ENCODE peak calls at places on chromosome 2, in four cellular contexts. F is SK-N-SH, K is HepG2, U is GM12878. P is an unnamed sample.

GRCh38 chr2:213216461-213216860 is 65.0 kb upstream of the IKZF2 start:
- DNase-seq in F (no peak), K (no peak), U (no peak), P (no peak)

GRCh38 chr2:36729067-36729466 is 32.6 kb downstream of the VIT start:
- DNase-seq in F (no peak), K (no peak), U (no peak), P (no peak)

GRCh38 chr2:199457147-199458016 is at the start of gene SATB2:
- DNase-seq in F (peak; percentile 47), K (no peak), U (no peak), P (peak; percentile 51)

GRCh38 chr2:190837417-190837816 is 43.2 kb upstream of the GLS start:
- DNase-seq in F (no peak), K (no peak), U (no peak), P (no peak)

GRCh38 chr2:240988146-240988545 is 10.3 kb upstream of the SNED1 start:
- DNase-seq in F (no peak), K (no peak), U (no peak), P (no peak)

GRCh38 chr2:159617651-159618050 is 1.3 kb upstream of the BAZ2B start:
- DNase-seq in F (peak; percentile 50), K (no peak), U (no peak), P (peak; percentile 21)

GRCh38 chr2:17935242-17935885 is 56.9 kb downstream of the KCNS3 start:
- DNase-seq in F (no peak), K (no peak), U (no peak), P (no peak)

GRCh38 chr2:127411609-127412370 is 6.4 kb upstream of the PROC start:
- DNase-seq in F (no peak), K (no peak), U (no peak), P (peak; percentile 57)

GRCh38 chr2:25043241-25043867 is 1.5 kb downstream of the EFR3B start:
- DNase-seq in F (peak; percentile 48), K (no peak), U (no peak), P (peak; percentile 62)

GRCh38 chr2:233816771-233817170 is 37.6 kb downstream of the HJURP start:
- DNase-seq in F (peak; percentile 49), K (no peak), U (no peak), P (no peak)

DNA sequence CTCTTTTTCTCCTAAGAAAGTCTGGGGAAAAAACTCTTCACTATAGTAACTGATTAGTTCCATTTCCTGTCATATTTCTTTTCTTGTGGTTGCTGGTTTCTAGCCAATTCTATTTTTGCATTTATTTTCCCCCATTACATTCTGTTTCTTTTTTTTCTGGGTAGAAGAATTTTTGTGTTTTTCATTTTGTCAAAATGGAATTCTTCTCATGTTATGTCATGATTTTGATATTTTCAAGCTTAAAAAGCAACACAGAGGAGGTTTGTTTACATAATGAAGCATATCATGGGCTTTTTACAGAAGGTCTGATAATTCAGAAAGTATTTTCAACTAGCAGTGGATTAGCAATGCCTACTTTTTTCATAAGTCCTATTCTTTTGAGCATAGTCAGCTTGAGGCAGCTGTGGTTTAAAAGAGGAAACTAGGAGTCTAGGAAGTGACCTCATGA is 102.0 kb downstream of the MAP2 start:
- DNase-seq in F (no peak), K (no peak), U (no peak), P (no peak)
- H3K4me3 ChIP-seq in F (no peak overlapping the region), K (no peak overlapping the region), U (no peak overlapping the region), P (no peak overlapping the region)

GRCh38 chr2:48018480-48018879 is 112.2 kb upstream of the FBXO11 start:
- DNase-seq in F (no peak), K (no peak), U (no peak), P (no peak)

GRCh38 chr2:48017136-48017535 is 110.8 kb upstream of the FBXO11 start:
- DNase-seq in F (no peak), K (no peak), U (no peak), P (no peak)

DNA sequence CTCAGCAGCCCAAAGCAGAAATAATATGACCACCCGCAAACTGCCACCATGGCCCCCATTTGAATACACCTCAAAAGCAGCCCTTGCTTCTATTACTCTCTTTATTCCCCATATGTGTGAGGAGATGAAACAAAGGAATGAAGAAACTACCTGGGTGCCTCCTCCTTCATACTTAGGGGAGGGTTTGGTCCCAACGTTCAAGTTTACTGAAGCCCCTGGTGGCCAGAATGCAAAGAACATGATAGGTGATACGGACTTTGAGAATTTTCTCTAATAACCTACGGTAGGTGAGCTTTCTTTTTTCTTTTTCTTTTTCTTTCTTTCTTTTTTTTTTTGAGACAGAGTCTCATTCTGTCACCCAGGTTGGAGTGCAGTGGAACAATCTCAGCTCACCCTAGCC is 110.3 kb upstream of the FBXO11 start:
- DNase-seq in F (peak; percentile 3), K (peak; percentile 43), U (no peak), P (peak; percentile 21)
- TF ChIP-seq RAD21 in F (no peak), K (no peak), U (no peak), P (no peak)

GRCh38 chr2:157746234-157746950 is 117.7 kb upstream of the ACVR1C start:
- DNase-seq in F (no peak), K (no peak), U (no peak), P (no peak)
- TF ChIP-seq PBX3 in F (no peak), K (no peak), U (no peak), P (no peak)

GRCh38 chr2:20651731-20652099 is 817 bp upstream of the HS1BP3 start:
- DNase-seq in F (no peak), K (no peak), U (no peak), P (no peak)
- H3K4me3 ChIP-seq in F (peak overlapping the region; percentile 93), K (peak overlapping the region; percentile 75), U (peak overlapping the region; percentile 96), P (peak overlapping the region; percentile 89)

DNA sequence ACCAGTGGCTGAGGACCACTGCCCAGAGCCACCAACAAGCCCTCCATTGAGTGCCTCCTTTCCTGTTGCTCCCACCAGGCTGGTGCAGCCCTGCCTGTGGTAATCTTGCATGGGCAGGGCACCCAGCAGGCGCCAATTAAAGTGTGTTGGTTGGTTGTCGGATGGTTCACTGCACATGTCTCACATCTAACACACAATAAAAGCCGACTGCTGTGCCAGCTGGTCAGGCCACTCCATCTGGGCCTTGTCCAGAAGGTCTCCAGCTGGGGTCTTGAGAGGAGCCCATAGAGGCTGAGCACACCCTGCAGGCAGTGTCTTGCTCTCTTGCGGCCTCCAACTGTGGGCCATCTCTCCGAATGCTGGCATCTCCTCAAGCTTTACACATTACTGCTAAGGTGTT is 494.8 kb upstream of the KLHL29 start:
- DNase-seq in F (no peak), K (no peak), U (no peak), P (no peak)
- TF ChIP-seq RAD21 in F (no peak), K (no peak), U (no peak), P (no peak)

GRCh38 chr2:210475726-210476125 is 833 bp downstream of the LANCL1 start:
- DNase-seq in F (peak; percentile 22), K (no peak), U (no peak), P (no peak)

GRCh38 chr2:210480079-210480478 is 3.5 kb upstream of the LANCL1 start:
- DNase-seq in F (no peak), K (no peak), U (no peak), P (peak; percentile 10)

GRCh38 chr2:210478661-210479060 is 2.1 kb upstream of the LANCL1 start:
- DNase-seq in F (no peak), K (no peak), U (no peak), P (no peak)

GRCh38 chr2:210476194-210477128 is at the start of gene LANCL1:
- DNase-seq in F (peak; percentile 93), K (peak; percentile 91), U (peak; percentile 67), P (peak; percentile 91)

DNA sequence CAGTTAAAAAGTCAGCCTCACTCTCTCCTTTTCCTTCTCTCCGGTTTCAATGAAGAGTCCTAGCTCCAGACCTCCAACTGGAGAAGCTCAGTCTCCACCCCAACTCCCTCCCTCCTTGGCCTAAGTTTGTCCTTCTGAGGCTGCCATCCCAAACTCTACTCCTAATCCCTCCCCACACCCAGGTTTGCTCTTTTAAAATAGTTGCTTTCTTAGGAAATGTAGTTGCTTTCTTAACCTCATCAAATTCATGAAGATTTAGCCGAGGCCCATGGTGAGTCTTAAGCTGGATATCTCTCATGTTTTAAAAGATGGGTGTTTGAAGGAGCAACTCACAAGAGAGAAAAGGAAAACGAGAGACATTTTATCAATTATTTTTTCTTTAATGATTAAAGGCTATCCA is 937 bp upstream of the LANCL1 start:
- DNase-seq in F (peak; percentile 14), K (peak; percentile 54), U (no peak), P (peak; percentile 58)
- TF ChIP-seq PBX3 in F (no peak), K (no peak), U (no peak), P (no peak)